ENCODE peak calls at places on chromosome 21, in eight cellular contexts. W, M, C, D, B, A, K and O are unnamed samples.

GRCh38 chr21:40386301-40386911 is 460.6 kb downstream of the DSCAM start:
- DNase-seq in K (no peak), D (peak), C (peak), W (no peak), B (peak), A (peak), M (no peak), O (no peak)

GRCh38 chr21:37536616-37537278 is 170.2 kb downstream of the DYRK1A start:
- DNase-seq in D (no peak), A (no peak), B (no peak), M (no peak), K (no peak), C (peak), W (no peak), O (no peak)

GRCh38 chr21:45112371-45112770 is 38.0 kb downstream of the ADARB1 start:
- DNase-seq in W (no peak), M (no peak), K (peak), A (no peak), C (no peak), D (no peak), B (no peak), O (peak)

GRCh38 chr21:44549525-44550211 is 1.6 kb downstream of the KRTAP10-2 start:
- DNase-seq in K (no peak), W (no peak), D (no peak), B (no peak), M (no peak), A (no peak), C (no peak), O (no peak)

GRCh38 chr21:31555741-31556191 is 103.7 kb upstream of the SOD1 start:
- DNase-seq in B (no peak), W (no peak), D (no peak), C (no peak), K (no peak), M (no peak), A (no peak), O (no peak)

GRCh38 chr21:45421846-45422775 is 17.1 kb downstream of the COL18A1 start:
- DNase-seq in W (no peak), B (peak), M (no peak), K (no peak), D (no peak), A (no peak), C (no peak), O (no peak)

GRCh38 chr21:45618287-45618686 is 25.2 kb upstream of the PCBP3 start:
- DNase-seq in A (no peak), W (no peak), B (no peak), K (peak), M (peak), C (no peak), D (no peak), O (peak)

GRCh38 chr21:44348861-44349260 is 4.6 kb upstream of the TRPM2 start:
- DNase-seq in C (no peak), M (no peak), B (no peak), K (no peak), D (no peak), W (no peak), A (no peak), O (no peak)

GRCh38 chr21:40835179-40835694 is 11.7 kb downstream of the DSCAM start:
- DNase-seq in C (no peak), A (no peak), D (no peak), K (no peak), B (no peak), W (no peak), M (no peak), O (no peak)

GRCh38 chr21:39843483-39843882 is 23.8 kb upstream of the PCP4 start:
- DNase-seq in W (no peak), C (no peak), K (no peak), A (no peak), B (no peak), M (no peak), D (no peak), O (no peak)

GRCh38 chr21:44304846-44305245 is 5.0 kb downstream of the PFKL start:
- DNase-seq in K (peak), M (peak), W (no peak), D (peak), C (peak), B (no peak), A (peak), O (peak)

GRCh38 chr21:31236528-31236927 is 107.5 kb downstream of the TIAM1 start:
- DNase-seq in B (no peak), A (peak), C (no peak), W (no peak), D (no peak), M (no peak), K (no peak), O (no peak)

GRCh38 chr21:44368711-44369446 is 15.5 kb downstream of the TRPM2 start:
- DNase-seq in W (no peak), C (no peak), K (no peak), B (peak), A (no peak), D (no peak), M (no peak), O (no peak)

GRCh38 chr21:29265690-29266479 is 32.8 kb upstream of the BACH1 start:
- DNase-seq in M (peak), D (no peak), C (no peak), W (no peak), A (peak), K (peak), B (no peak), O (peak)

GRCh38 chr21:37751268-37751975 is 164.8 kb downstream of the KCNJ6 start:
- DNase-seq in B (no peak), D (no peak), A (peak), C (no peak), W (no peak), M (peak), K (peak), O (no peak)

GRCh38 chr21:31310750-31311149 is 33.3 kb downstream of the TIAM1 start:
- DNase-seq in W (no peak), K (no peak), C (no peak), B (no peak), A (peak), M (no peak), D (peak), O (peak)

GRCh38 chr21:42565886-42566523 is 52.4 kb downstream of the SLC37A1 start:
- DNase-seq in D (peak), B (peak), C (no peak), K (no peak), A (no peak), W (no peak), M (no peak), O (no peak)

GRCh38 chr21:17388226-17388625 is 124.6 kb upstream of the CXADR start:
- DNase-seq in C (no peak), W (no peak), A (no peak), B (no peak), D (no peak), K (no peak), M (no peak), O (no peak)

GRCh38 chr21:29235714-29236197 is 63.0 kb upstream of the BACH1 start:
- DNase-seq in C (no peak), M (no peak), A (no peak), B (no peak), K (no peak), D (no peak), W (no peak), O (no peak)

DNA sequence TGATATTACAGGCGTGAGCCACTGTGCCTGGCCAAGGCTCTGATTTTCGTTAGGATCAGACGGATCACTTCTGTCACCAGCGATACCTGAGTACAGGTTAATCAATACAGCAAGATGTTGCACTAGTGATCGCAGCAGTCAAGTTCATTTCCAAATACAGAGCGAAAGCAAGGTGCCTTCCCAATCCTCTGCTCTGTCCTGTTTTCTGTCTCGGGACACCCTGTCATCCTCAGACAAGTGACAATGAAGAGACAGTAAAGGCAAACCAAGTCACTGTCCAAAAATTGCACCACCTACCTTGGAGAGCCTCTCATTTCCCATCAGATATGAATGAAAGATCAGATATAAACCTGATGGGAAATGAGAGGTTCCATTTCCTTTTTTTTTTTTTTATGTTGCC is 5.6 kb upstream of the CLDN14 start:
- DNase-seq in C (no peak), D (no peak), K (no peak), W (no peak), M (no peak), A (no peak), B (no peak), O (no peak)
- TF ChIP-seq CTCF in C (no peak), D (no peak), K (no peak), W (no peak), M (no peak), A (no peak), B (no peak), O (no peak)

GRCh38 chr21:38770660-38771059 is 35.1 kb upstream of the ETS2 start:
- DNase-seq in W (no peak), M (no peak), K (no peak), C (no peak), A (no peak), D (no peak), B (no peak), O (no peak)

GRCh38 chr21:38765056-38765455 is 40.7 kb upstream of the ETS2 start:
- DNase-seq in K (no peak), B (no peak), W (no peak), M (no peak), D (no peak), A (no peak), C (no peak), O (peak)

GRCh38 chr21:38768385-38769071 is 37.2 kb upstream of the ETS2 start:
- DNase-seq in M (peak), A (peak), C (no peak), D (no peak), W (no peak), B (no peak), K (peak), O (peak)

GRCh38 chr21:38769253-38769780 is 36.4 kb upstream of the ETS2 start:
- DNase-seq in C (no peak), D (no peak), M (peak), A (no peak), K (peak), W (no peak), B (no peak), O (peak)

GRCh38 chr21:38766987-38767722 is 38.6 kb upstream of the ETS2 start:
- DNase-seq in M (no peak), W (no peak), D (peak), A (peak), B (no peak), C (no peak), K (no peak), O (no peak)
- H3K4me3 ChIP-seq in M (no peak), W (no peak), D (peak), A (no peak), B (no peak), C (no peak), K (no peak), O (no peak)

GRCh38 chr21:32560896-32561295 is 24.4 kb downstream of the TCP10L start:
- DNase-seq in B (no peak), C (no peak), D (no peak), M (no peak), W (no peak), K (no peak), A (no peak), O (no peak)

GRCh38 chr21:32562915-32563314 is 22.4 kb downstream of the TCP10L start:
- DNase-seq in K (peak), D (no peak), B (no peak), M (peak), C (no peak), A (peak), W (no peak), O (no peak)

GRCh38 chr21:32559004-32559610 is 26.2 kb downstream of the TCP10L start:
- DNase-seq in M (no peak), D (no peak), B (no peak), K (no peak), A (no peak), W (no peak), C (no peak), O (no peak)

GRCh38 chr21:32565856-32566465 is 19.4 kb downstream of the TCP10L start:
- DNase-seq in D (no peak), K (peak), W (no peak), M (peak), B (no peak), A (no peak), C (no peak), O (peak)

GRCh38 chr21:32562426-32562825 is 22.9 kb downstream of the TCP10L start:
- DNase-seq in C (no peak), K (peak), W (no peak), A (peak), M (peak), D (peak), B (no peak), O (peak)
- TF ChIP-seq CTCF in C (peak), K (peak), W (peak), A (peak), M (peak), D (no peak), B (no peak), O (peak)

GRCh38 chr21:15679630-15680029 is 50.2 kb upstream of the USP25 start:
- DNase-seq in D (no peak), A (no peak), B (no peak), K (no peak), M (no peak), W (no peak), C (no peak), O (no peak)

GRCh38 chr21:15686506-15686905 is 43.3 kb upstream of the USP25 start:
- DNase-seq in C (no peak), B (no peak), M (no peak), D (no peak), W (no peak), A (no peak), K (no peak), O (no peak)

GRCh38 chr21:15682977-15683376 is 46.8 kb upstream of the USP25 start:
- DNase-seq in B (no peak), W (no peak), M (peak), C (no peak), A (peak), D (no peak), K (peak), O (peak)

GRCh38 chr21:15687208-15687607 is 42.6 kb upstream of the USP25 start:
- DNase-seq in D (no peak), K (peak), B (no peak), M (no peak), C (no peak), A (peak), W (no peak), O (peak)

GRCh38 chr21:15682182-15682895 is 47.4 kb upstream of the USP25 start:
- DNase-seq in C (no peak), W (no peak), K (peak), B (no peak), D (no peak), M (peak), A (peak), O (peak)
- H3K4me3 ChIP-seq in C (no peak), W (no peak), K (no peak), B (no peak), D (no peak), M (no peak), A (no peak), O (no peak)

GRCh38 chr21:27464643-27465042 is 497.8 kb upstream of the ADAMTS5 start:
- DNase-seq in M (no peak), D (no peak), B (no peak), C (no peak), W (no peak), K (no peak), A (peak), O (no peak)

GRCh38 chr21:27462786-27463185 is 495.9 kb upstream of the ADAMTS5 start:
- DNase-seq in K (no peak), W (no peak), C (no peak), M (no peak), D (no peak), A (no peak), B (no peak), O (no peak)

DNA sequence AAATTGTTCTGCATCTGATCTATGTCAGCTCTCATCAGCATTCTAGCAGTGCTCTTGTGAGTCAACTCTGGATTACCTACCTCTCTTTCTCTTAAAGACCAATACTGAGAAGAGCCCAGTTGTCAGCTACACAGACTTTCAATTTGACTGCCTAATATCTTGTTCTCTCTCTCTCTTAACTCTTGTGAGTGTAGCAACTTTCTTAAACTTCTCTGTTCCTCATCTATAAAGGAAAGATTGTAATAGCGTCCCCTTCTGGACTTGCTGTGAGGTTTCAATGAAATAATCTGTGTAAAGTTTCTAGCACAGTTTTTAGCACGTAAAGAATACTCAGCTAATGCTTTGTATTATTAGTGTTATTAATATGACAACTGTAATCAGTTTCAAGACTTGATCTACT is 499.3 kb upstream of the ADAMTS5 start:
- DNase-seq in K (peak), M (no peak), D (no peak), B (no peak), C (no peak), A (no peak), W (no peak), O (no peak)
- TF ChIP-seq CTCF in K (peak), M (peak), D (no peak), B (no peak), C (no peak), A (peak), W (no peak), O (no peak)

GRCh38 chr21:35045539-35046222 is 3.4 kb downstream of the RUNX1 start:
- DNase-seq in W (no peak), K (no peak), A (no peak), B (no peak), C (no peak), M (no peak), D (no peak), O (no peak)

GRCh38 chr21:35043549-35043948 is 5.6 kb downstream of the RUNX1 start:
- DNase-seq in C (no peak), M (no peak), D (no peak), A (no peak), W (no peak), B (no peak), K (no peak), O (no peak)

GRCh38 chr21:35044128-35044527 is 5.0 kb downstream of the RUNX1 start:
- DNase-seq in D (no peak), A (no peak), W (no peak), C (no peak), K (no peak), M (no peak), B (no peak), O (no peak)

GRCh38 chr21:35046223-35046690 is 2.8 kb downstream of the RUNX1 start:
- DNase-seq in M (no peak), A (no peak), B (no peak), W (no peak), C (no peak), D (no peak), K (no peak), O (no peak)

GRCh38 chr21:35044770-35045538 is 4.1 kb downstream of the RUNX1 start:
- DNase-seq in C (no peak), A (no peak), K (no peak), W (no peak), B (no peak), D (no peak), M (no peak), O (no peak)
- H3K4me3 ChIP-seq in C (no peak), A (no peak), K (no peak), W (no peak), B (no peak), D (no peak), M (no peak), O (no peak)

DNA sequence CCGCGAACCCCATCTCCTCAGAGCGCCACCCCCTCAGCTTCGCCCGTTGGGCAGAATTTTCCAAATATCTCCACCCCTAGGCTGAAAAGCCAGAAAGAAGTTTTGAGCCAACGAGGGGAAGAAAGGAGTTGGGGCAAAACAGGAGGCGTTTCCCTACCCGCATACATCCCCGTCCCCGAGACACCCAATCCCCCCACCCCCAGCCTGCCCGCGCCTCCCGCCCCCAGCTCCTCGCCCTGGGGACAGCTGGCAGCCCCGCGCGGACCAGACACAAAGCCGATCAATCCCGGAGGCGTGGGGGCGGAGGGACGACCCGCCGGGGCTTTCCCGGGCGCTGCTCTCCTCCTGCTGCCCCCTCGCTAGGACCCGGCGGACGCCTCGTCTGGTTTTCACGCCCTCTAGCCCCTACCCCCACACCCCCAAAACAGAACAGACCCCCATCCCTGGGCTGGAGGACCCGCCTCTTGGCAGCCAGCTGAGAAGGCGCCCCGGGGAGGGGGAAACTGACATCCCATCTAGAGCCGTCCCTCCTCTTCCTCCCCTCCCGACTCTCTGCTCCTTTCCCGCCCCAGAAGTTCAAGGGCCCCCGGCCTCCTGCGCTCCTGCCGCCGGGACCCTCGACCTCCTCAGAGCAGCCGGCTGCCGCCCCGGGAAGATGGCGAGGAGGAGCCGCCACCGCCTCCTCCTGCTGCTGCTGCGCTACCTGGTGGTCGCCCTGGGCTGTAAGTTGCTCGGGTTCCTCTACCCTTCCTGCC is at the start of gene JAM2:
- DNase-seq in A (no peak), D (no peak), B (peak), C (peak), M (no peak), W (no peak), K (no peak), O (no peak)
- TF ChIP-seq CTCF in A (no peak), D (no peak), B (no peak), C (no peak), M (peak), W (no peak), K (peak), O (no peak)